ENCODE peak calls at places on chromosomes 3 and 15, in five cellular contexts. I is testis, C is colonic mucosa, K is A549, D is body of pancreas. U is an unnamed sample. For H3K4me1, the result is how much of the 10 kb centered on the place peaks cover.

GRCh38 chr15:78065284-78065872 is 12.1 kb downstream of the TBC1D2B start:
- DNase-seq in I (peak), C (no peak), K (no peak), D (peak), U (peak)

GRCh38 chr15:40332138-40332781 is 8.5 kb downstream of the CCDC9B start:
- DNase-seq in I (no peak), C (no peak), K (no peak), D (no peak), U (no peak)

GRCh38 chr3:155102329-155102728 is 22.2 kb downstream of the MME start:
- DNase-seq in I (no peak), C (no peak), K (no peak), D (no peak), U (no peak)

GRCh38 chr3:141280086-141280485 is 48.5 kb downstream of the PXYLP1 start:
- DNase-seq in I (no peak), C (no peak), K (no peak), D (no peak), U (no peak)

GRCh38 chr3:9914559-9915251 is 2.2 kb upstream of the IL17RC start:
- DNase-seq in I (no peak), C (no peak), K (no peak), D (peak), U (no peak)

GRCh38 chr3:100891033-100891432 is 102.2 kb downstream of the ABI3BP start:
- DNase-seq in I (no peak), C (no peak), K (no peak), D (no peak), U (no peak)

GRCh38 chr3:106673926-106674569 is 703.2 kb upstream of the CCDC54 start:
- DNase-seq in I (no peak), C (no peak), K (no peak), D (no peak), U (no peak)

GRCh38 chr3:106401666-106402319 is 533.0 kb upstream of the CBLB start:
- DNase-seq in I (no peak), C (no peak), K (no peak), D (no peak), U (no peak)

GRCh38 chr3:48989796-48990635 is at the start of gene P4HTM:
- DNase-seq in I (peak), C (peak), K (no peak), D (peak), U (peak)

GRCh38 chr3:12833226-12834161 is 7.9 kb downstream of the RPL32 start:
- DNase-seq in I (no peak), C (no peak), K (no peak), D (no peak), U (no peak)

GRCh38 chr15:80970658-80971057 is 19.0 kb downstream of the MESD start:
- DNase-seq in I (no peak), C (no peak), K (no peak), D (no peak), U (no peak)

GRCh38 chr3:190027116-190027515 is 93.6 kb downstream of the P3H2 start:
- DNase-seq in I (no peak), C (no peak), K (no peak), D (no peak), U (no peak)

GRCh38 chr3:134810052-134810435 is 15.0 kb downstream of the EPHB1 start:
- DNase-seq in I (no peak), C (no peak), K (no peak), D (no peak), U (no peak)

GRCh38 chr15:40506964-40507571 is 36.3 kb downstream of the CHST14 start:
- DNase-seq in I (peak), C (peak), K (peak), D (peak), U (peak)

GRCh38 chr3:61452536-61452991 is 108.8 kb upstream of the PTPRG start:
- DNase-seq in I (no peak), C (no peak), K (no peak), D (no peak), U (no peak)

GRCh38 chr3:78757734-78758133 is 1010.1 kb downstream of the ROBO1 start:
- DNase-seq in I (peak), C (no peak), K (no peak), D (no peak), U (no peak)

GRCh38 chr15:67601008-67601620 is 58.6 kb downstream of the MAP2K5 start:
- DNase-seq in I (no peak), C (no peak), K (no peak), D (no peak), U (no peak)

GRCh38 chr3:12458901-12459300 is 25.4 kb upstream of the TSEN2 start:
- DNase-seq in I (no peak), C (no peak), K (no peak), D (no peak), U (no peak)

GRCh38 chr3:11385329-11385728 is 113.1 kb downstream of the ATG7 start:
- DNase-seq in I (no peak), C (no peak), K (no peak), D (no peak), U (no peak)

GRCh38 chr15:39573287-39573686 is 7.6 kb upstream of the THBS1 start:
- DNase-seq in I (no peak), C (no peak), K (no peak), D (no peak), U (no peak)

GRCh38 chr3:21668012-21668411 is 83.0 kb downstream of the ZNF385D start:
- DNase-seq in I (no peak), C (no peak), K (no peak), D (no peak), U (no peak)

GRCh38 chr3:21665444-21665843 is 85.6 kb downstream of the ZNF385D start:
- DNase-seq in I (no peak), C (no peak), K (no peak), D (no peak), U (peak)

GRCh38 chr3:21672303-21672702 is 78.7 kb downstream of the ZNF385D start:
- DNase-seq in I (no peak), C (no peak), K (no peak), D (no peak), U (no peak)

GRCh38 chr3:21673393-21673792 is 77.6 kb downstream of the ZNF385D start:
- DNase-seq in I (no peak), C (no peak), K (no peak), D (no peak), U (no peak)

GRCh38 chr3:21670386-21670785 is 80.6 kb downstream of the ZNF385D start:
- DNase-seq in I (no peak), C (no peak), K (no peak), D (no peak), U (no peak)
- H3K27ac ChIP-seq in I (no peak), C (no peak), K (no peak), D (no peak), U (no peak)

DNA sequence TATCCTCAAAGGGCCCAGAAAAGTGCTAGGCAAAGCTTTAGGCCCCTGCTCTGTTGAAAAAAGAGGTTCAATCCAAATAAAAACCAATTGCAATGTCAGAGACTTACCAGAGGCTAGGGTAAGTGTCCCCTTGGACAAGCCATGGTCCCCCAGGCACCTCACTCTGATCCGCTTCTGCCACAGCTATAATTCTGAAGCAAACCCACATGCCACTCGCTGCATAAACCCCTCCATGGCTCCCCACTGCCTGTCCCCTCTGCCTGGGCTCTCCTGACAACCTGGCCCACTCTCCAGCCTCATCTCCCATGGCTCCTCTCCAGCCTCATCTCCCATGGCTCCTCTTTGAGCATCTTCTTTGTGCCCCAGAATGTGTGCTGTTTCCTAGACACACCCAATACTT is 169.6 kb upstream of the TLE3 start:
- DNase-seq in I (no peak), C (no peak), K (no peak), D (no peak), U (no peak)
- H3K4me1 ChIP-seq in I (under half), C (under half), K (under half), D (under half), U (half or more)

GRCh38 chr15:89128320-89129122 is 40.3 kb downstream of the ABHD2 start:
- DNase-seq in I (no peak), C (no peak), K (no peak), D (peak), U (no peak)

GRCh38 chr15:89121414-89121813 is 33.2 kb downstream of the ABHD2 start:
- DNase-seq in I (no peak), C (peak), K (no peak), D (peak), U (no peak)

GRCh38 chr15:89122532-89123525 is 34.6 kb downstream of the ABHD2 start:
- DNase-seq in I (no peak), C (no peak), K (no peak), D (no peak), U (no peak)

GRCh38 chr15:89127054-89127702 is 38.9 kb downstream of the ABHD2 start:
- DNase-seq in I (no peak), C (no peak), K (no peak), D (peak), U (no peak)

DNA sequence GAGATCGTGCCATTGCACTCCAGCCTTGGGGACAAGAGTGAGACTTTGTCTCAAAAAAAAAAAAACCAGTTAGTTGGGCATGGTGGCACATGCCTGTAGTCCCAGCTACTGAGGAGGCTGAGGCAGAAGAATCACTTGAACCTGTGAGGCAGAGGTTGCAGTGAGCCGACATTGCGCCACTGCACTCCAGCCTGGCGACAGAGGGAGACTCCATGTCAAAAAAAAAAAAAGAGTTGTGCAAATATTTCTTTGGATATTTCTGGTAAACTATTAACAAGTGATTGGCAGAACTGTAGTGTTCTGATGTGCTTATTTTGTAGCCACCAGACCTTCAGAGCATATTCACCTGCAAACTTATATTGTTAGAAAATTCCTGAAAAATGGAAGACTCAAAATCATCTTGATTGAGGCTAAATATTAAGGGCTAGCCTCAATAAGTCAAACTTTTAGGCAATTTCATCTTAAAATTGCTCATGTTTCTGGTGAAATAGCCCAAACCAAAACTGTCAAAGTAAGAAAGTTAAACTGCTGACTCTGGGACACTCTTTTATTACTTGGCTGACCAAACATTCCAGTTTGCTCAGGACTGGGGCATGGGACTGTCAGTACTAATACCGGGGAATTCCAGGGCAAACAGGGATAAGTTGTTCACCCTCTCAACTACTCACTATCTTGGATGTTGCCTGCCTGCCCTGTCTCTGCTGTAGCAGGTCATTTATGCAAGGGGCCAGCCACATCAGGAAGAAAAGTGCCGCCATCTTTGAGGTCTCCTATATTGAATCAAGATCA is 37.0 kb downstream of the ABHD2 start:
- DNase-seq in I (no peak), C (no peak), K (no peak), D (peak), U (no peak)
- TF ChIP-seq CTCF in I (no peak), C (no peak), K (no peak), D (no peak), U (no peak)

GRCh38 chr3:52531636-52532516 is 1.8 kb downstream of the NT5DC2 start:
- DNase-seq in I (no peak), C (no peak), K (no peak), D (no peak), U (no peak)
- H3K27ac ChIP-seq in I (peak), C (no peak), K (peak), D (no peak), U (no peak)

GRCh38 chr3:123752228-123752627 is 131.9 kb downstream of the MYLK start:
- DNase-seq in I (no peak), C (peak), K (no peak), D (no peak), U (no peak)
- H3K4me1 ChIP-seq in I (under half), C (under half), K (half or more), D (under half), U (under half)

DNA sequence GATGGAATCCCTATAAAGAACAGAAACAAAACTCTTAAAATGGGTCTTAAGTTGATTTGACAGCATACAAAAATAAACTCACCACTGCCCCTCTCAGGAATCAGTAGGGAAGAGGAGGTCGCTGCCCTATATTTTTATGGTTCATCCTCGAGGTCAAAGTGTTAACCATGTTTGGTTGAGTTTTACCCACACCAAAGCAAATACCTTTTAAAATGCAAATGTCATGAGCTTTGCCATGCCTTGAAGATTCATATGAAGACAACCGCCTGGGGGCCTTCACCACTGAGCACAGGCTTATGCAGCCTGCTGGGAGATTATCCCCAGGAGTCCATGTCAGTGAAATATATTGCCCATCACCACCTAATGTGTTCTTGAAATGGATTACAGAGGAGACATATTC is 66.1 kb downstream of the GLB1 start:
- DNase-seq in I (no peak), C (no peak), K (no peak), D (no peak), U (no peak)
- TF ChIP-seq CTCF in I (no peak), C (no peak), K (no peak), D (no peak), U (no peak)